ENCODE peak calls at places on chromosomes 16 and 17, in seven cellular contexts. M is NCI-H1048; W is T-helper 2 cell treated with Interferon-gamma antibody and Interleukin-4, amounts not matched to agents 5 μg/mL and 100 μg/mL, for 36 hours; B is foreskin melanocyte; E is nephron progenitor cell; O is AML-193; F is NCI-H1092. L is an unnamed sample.

GRCh38 chr17:57086069-57086930 is 1.3 kb downstream of the AKAP1 start:
- DNase-seq in M (no peak), W (peak; percentile 10), B (no peak), E (peak; percentile 36), O (peak; percentile 35), F (no peak), L (no peak)

GRCh38 chr16:66159987-66160386 is 206.5 kb upstream of the CDH5 start:
- DNase-seq in M (no peak), W (no peak), B (no peak), E (no peak), O (no peak), F (no peak), L (no peak)

GRCh38 chr17:50956750-50957523 is 90.8 kb upstream of the TOB1 start:
- DNase-seq in M (no peak), W (peak; percentile 39), B (peak; percentile 77), E (peak; percentile 70), O (peak; percentile 56), F (peak; percentile 64), L (peak; percentile 65)

GRCh38 chr17:34671191-34671590 is 91.8 kb downstream of the TMEM132E start:
- DNase-seq in M (no peak), W (no peak), B (no peak), E (no peak), O (no peak), F (no peak), L (no peak)

GRCh38 chr16:90008708-90009145 is 10.5 kb downstream of the DBNDD1 start:
- DNase-seq in M (no peak), W (peak; percentile 56), B (no peak), E (no peak), O (peak; percentile 63), F (no peak), L (no peak)

GRCh38 chr16:65457084-65457483 is 335.2 kb upstream of the CDH11 start:
- DNase-seq in M (no peak), W (no peak), B (no peak), E (no peak), O (no peak), F (no peak), L (no peak)

GRCh38 chr17:64998436-64999190 is 57.9 kb downstream of the GNA13 start:
- DNase-seq in M (no peak), W (no peak), B (no peak), E (no peak), O (no peak), F (no peak), L (no peak)

GRCh38 chr17:1989135-1989534 is 36.0 kb downstream of the RTN4RL1 start:
- DNase-seq in M (no peak), W (no peak), B (no peak), E (no peak), O (no peak), F (no peak), L (no peak)

GRCh38 chr17:21177854-21178600 is 35.9 kb downstream of the TMEM11 start:
- DNase-seq in M (no peak), W (no peak), B (no peak), E (no peak), O (no peak), F (no peak), L (no peak)

GRCh38 chr17:65370669-65371126 is 190.8 kb downstream of the AXIN2 start:
- DNase-seq in M (no peak), W (no peak), B (no peak), E (no peak), O (no peak), F (no peak), L (peak; percentile 25)

GRCh38 chr17:60106377-60107059 is 27.8 kb upstream of the HEATR6 start:
- DNase-seq in M (no peak), W (no peak), B (no peak), E (no peak), O (no peak), F (no peak), L (no peak)

GRCh38 chr17:39915559-39915958 is 2.9 kb downstream of the GSDMB start:
- DNase-seq in M (no peak), W (no peak), B (no peak), E (no peak), O (no peak), F (no peak), L (no peak)

GRCh38 chr17:39946551-39947330 is 16.1 kb upstream of the GSDMA start:
- DNase-seq in M (no peak), W (no peak), B (no peak), E (no peak), O (no peak), F (no peak), L (no peak)

GRCh38 chr16:27974896-27975540 is 88.5 kb downstream of the GSG1L start:
- DNase-seq in M (no peak), W (no peak), B (no peak), E (no peak), O (no peak), F (no peak), L (no peak)

GRCh38 chr17:45719335-45720071 is 64.6 kb upstream of the CRHR1 start:
- DNase-seq in M (no peak), W (no peak), B (peak; percentile 63), E (no peak), O (peak; percentile 14), F (no peak), L (no peak)

GRCh38 chr17:2050246-2050866 is 4.5 kb upstream of the HIC1 start:
- DNase-seq in M (peak; percentile 56), W (peak; percentile 70), B (no peak), E (peak; percentile 71), O (no peak), F (no peak), L (peak; percentile 86)

GRCh38 chr16:10883004-10883403 is 6.0 kb downstream of the CIITA start:
- DNase-seq in M (no peak), W (no peak), B (no peak), E (peak; percentile 23), O (no peak), F (no peak), L (no peak)

GRCh38 chr16:49003992-49004391 is 277.6 kb downstream of the CBLN1 start:
- DNase-seq in M (no peak), W (no peak), B (no peak), E (no peak), O (no peak), F (no peak), L (no peak)

GRCh38 chr16:19102187-19102872 is 11.4 kb upstream of the ITPRIPL2 start:
- DNase-seq in M (no peak), W (no peak), B (no peak), E (no peak), O (no peak), F (no peak), L (no peak)

GRCh38 chr17:74631468-74632195 is 8.1 kb upstream of the CD300E start:
- DNase-seq in M (no peak), W (no peak), B (no peak), E (no peak), O (peak; percentile 97), F (no peak), L (peak; percentile 32)

GRCh38 chr16:11354733-11355574 is 9.7 kb downstream of the RMI2 start:
- DNase-seq in M (no peak), W (peak; percentile 84), B (no peak), E (no peak), O (peak; percentile 44), F (no peak), L (no peak)

GRCh38 chr16:53094013-53094630 is 39.3 kb downstream of the CHD9 start:
- DNase-seq in M (no peak), W (no peak), B (no peak), E (no peak), O (peak; percentile 53), F (peak; percentile 52), L (no peak)

GRCh38 chr16:89973654-89974335 is 25.2 kb downstream of the DEF8 start:
- DNase-seq in M (no peak), W (no peak), B (no peak), E (no peak), O (no peak), F (no peak), L (no peak)

L was measured in frontal cortex.